ENCODE peak calls at places on chromosomes 5 and 9, in six cellular contexts. X, Y, Q, B, I and E are unnamed samples.

GRCh38 chr5:91288117-91288516 is 95.0 kb downstream of the ARRDC3 start:
- DNase-seq in X (no peak), Y (no peak), Q (no peak), B (peak), I (no peak), E (no peak)

GRCh38 chr9:79567671-79568098 is 4.1 kb upstream of the TLE4 start:
- DNase-seq in X (no peak), Y (no peak), Q (no peak), B (no peak), I (no peak), E (peak)

GRCh38 chr5:101677961-101678360 is 618.1 kb downstream of the SLCO4C1 start:
- DNase-seq in X (no peak), Y (no peak), Q (no peak), B (no peak), I (no peak), E (no peak)

GRCh38 chr5:39106332-39106731 is 32.1 kb upstream of the RICTOR start:
- DNase-seq in X (no peak), Y (no peak), Q (no peak), B (peak), I (no peak), E (peak)

GRCh38 chr5:137231535-137231934 is 267.6 kb downstream of the SPOCK1 start:
- DNase-seq in X (no peak), Y (no peak), Q (no peak), B (peak), I (no peak), E (no peak)

GRCh38 chr9:93183663-93184438 is at the start of gene WNK2:
- DNase-seq in X (no peak), Y (no peak), Q (peak), B (no peak), I (no peak), E (peak)

GRCh38 chr9:122579874-122580273 is 3.3 kb downstream of the OR1L8 start:
- DNase-seq in X (no peak), Y (no peak), Q (no peak), B (no peak), I (no peak), E (no peak)

GRCh38 chr9:86303316-86303975 is 21.1 kb upstream of the ISCA1 start:
- DNase-seq in X (no peak), Y (no peak), Q (no peak), B (peak), I (no peak), E (peak)

GRCh38 chr9:127526655-127527559 is 75.6 kb downstream of the LRSAM1 start:
- DNase-seq in X (no peak), Y (no peak), Q (no peak), B (no peak), I (no peak), E (peak)

GRCh38 chr5:128774605-128775004 is 190.7 kb upstream of the SLC27A6 start:
- DNase-seq in X (no peak), Y (no peak), Q (no peak), B (peak), I (no peak), E (no peak)

GRCh38 chr5:160293901-160294561 is 18.3 kb downstream of the CCNJL start:
- DNase-seq in X (no peak), Y (no peak), Q (no peak), B (no peak), I (no peak), E (no peak)

GRCh38 chr9:111969061-111969460 is 72.4 kb downstream of the UGCG start:
- DNase-seq in X (no peak), Y (no peak), Q (no peak), B (no peak), I (no peak), E (peak)

GRCh38 chr9:74773886-74774479 is 113.7 kb downstream of the TRPM6 start:
- DNase-seq in X (no peak), Y (peak), Q (peak), B (peak), I (no peak), E (peak)

GRCh38 chr5:14218897-14219573 is 75.9 kb downstream of the TRIO start:
- DNase-seq in X (no peak), Y (no peak), Q (no peak), B (no peak), I (no peak), E (no peak)

GRCh38 chr9:105297442-105298097 is 53.1 kb downstream of the SLC44A1 start:
- DNase-seq in X (no peak), Y (no peak), Q (no peak), B (no peak), I (no peak), E (no peak)

GRCh38 chr9:72978724-72979123 is 25.9 kb upstream of the ALDH1A1 start:
- DNase-seq in X (no peak), Y (no peak), Q (no peak), B (peak), I (no peak), E (no peak)

GRCh38 chr5:178123094-178123986 is 7.5 kb upstream of the RMND5B start:
- DNase-seq in X (no peak), Y (no peak), Q (no peak), B (no peak), I (no peak), E (no peak)

GRCh38 chr5:40447438-40447837 is 232.3 kb upstream of the PTGER4 start:
- DNase-seq in X (no peak), Y (no peak), Q (no peak), B (peak), I (no peak), E (no peak)

GRCh38 chr9:68508547-68508946 is 32.1 kb downstream of the TMEM252 start:
- DNase-seq in X (no peak), Y (no peak), Q (no peak), B (no peak), I (no peak), E (no peak)

GRCh38 chr5:178542455-178542854 is 47.7 kb downstream of the COL23A1 start:
- DNase-seq in X (no peak), Y (no peak), Q (no peak), B (no peak), I (no peak), E (peak)

GRCh38 chr5:11719888-11720481 is 184.3 kb downstream of the CTNND2 start:
- DNase-seq in X (no peak), Y (peak), Q (peak), B (peak), I (no peak), E (peak)

GRCh38 chr5:141484499-141485304 is at the start of gene PCDHGC4:
- DNase-seq in X (peak), Y (no peak), Q (no peak), B (no peak), I (no peak), E (no peak)

GRCh38 chr5:100890514-100891008 is 12.5 kb downstream of the ST8SIA4 start:
- DNase-seq in X (peak), Y (no peak), Q (no peak), B (peak), I (no peak), E (no peak)

GRCh38 chr5:34042302-34042701 is 711 bp downstream of the C1QTNF3 start:
- DNase-seq in X (no peak), Y (no peak), Q (no peak), B (no peak), I (no peak), E (no peak)

GRCh38 chr5:133025804-133026663 is at the start of gene ZCCHC10:
- DNase-seq in X (peak), Y (peak), Q (peak), B (peak), I (peak), E (peak)

GRCh38 chr9:100580255-100580654 is 2.4 kb downstream of the CAVIN4 start:
- DNase-seq in X (no peak), Y (no peak), Q (no peak), B (no peak), I (no peak), E (no peak)

GRCh38 chr5:132807163-132807838 is 5.8 kb upstream of the SOWAHA start:
- DNase-seq in X (no peak), Y (no peak), Q (no peak), B (peak), I (no peak), E (no peak)

GRCh38 chr5:107557051-107557658 is 113.6 kb downstream of the EFNA5 start:
- DNase-seq in X (no peak), Y (no peak), Q (no peak), B (peak), I (no peak), E (no peak)

GRCh38 chr9:122097679-122098315 is 4.7 kb upstream of the TTLL11 start:
- DNase-seq in X (no peak), Y (no peak), Q (peak), B (peak), I (peak), E (no peak)